ENCODE peak calls at places on chromosomes 2 and 18, in seven cellular contexts. K, M, V, X, F, G and J are unnamed samples.

GRCh38 chr2:12980817-12981216 is 264.1 kb downstream of the TRIB2 start:
- DNase-seq in K (no peak), M (no peak), V (no peak), X (no peak), F (no peak), G (peak; percentile 36), J (no peak)

GRCh38 chr18:3665187-3665586 is 215.2 kb downstream of the TGIF1 start:
- DNase-seq in K (no peak), M (no peak), V (no peak), X (no peak), F (no peak), G (no peak), J (no peak)

GRCh38 chr2:172358784-172359556 is 68.4 kb upstream of the ITGA6 start:
- DNase-seq in K (no peak), M (no peak), V (peak; percentile 8), X (no peak), F (no peak), G (no peak), J (no peak)

GRCh38 chr18:34600118-34600517 is 110.0 kb upstream of the DTNA start:
- DNase-seq in K (no peak), M (no peak), V (no peak), X (no peak), F (no peak), G (peak; percentile 14), J (no peak)

GRCh38 chr2:67057901-67058703 is 339.0 kb upstream of the ETAA1 start:
- DNase-seq in K (peak; percentile 60), M (no peak), V (no peak), X (no peak), F (no peak), G (no peak), J (no peak)

GRCh38 chr2:212177724-212178123 is 360.9 kb downstream of the ERBB4 start:
- DNase-seq in K (peak; percentile 39), M (no peak), V (no peak), X (no peak), F (no peak), G (peak; percentile 13), J (no peak)

GRCh38 chr2:180573951-180574350 is 406.5 kb upstream of the UBE2E3 start:
- DNase-seq in K (no peak), M (no peak), V (no peak), X (no peak), F (no peak), G (no peak), J (no peak)

GRCh38 chr2:72864500-72864899 is 22.7 kb upstream of the SPR start:
- DNase-seq in K (no peak), M (no peak), V (no peak), X (no peak), F (no peak), G (peak; percentile 26), J (no peak)

GRCh38 chr2:232901711-232902578 is 31.9 kb downstream of the SNORC start:
- DNase-seq in K (peak; percentile 65), M (no peak), V (no peak), X (peak; percentile 60), F (no peak), G (peak; percentile 92), J (no peak)

GRCh38 chr2:237964578-237965404 is 2.0 kb upstream of the UBE2F start:
- DNase-seq in K (no peak), M (no peak), V (no peak), X (no peak), F (no peak), G (no peak), J (no peak)

GRCh38 chr2:218017211-218018053 is 14.6 kb upstream of the TNS1 start:
- DNase-seq in K (no peak), M (no peak), V (no peak), X (no peak), F (peak; percentile 49), G (no peak), J (no peak)

GRCh38 chr2:13821255-13821880 is 811.1 kb upstream of the LRATD1 start:
- DNase-seq in K (no peak), M (no peak), V (no peak), X (no peak), F (no peak), G (no peak), J (no peak)

GRCh38 chr18:8765692-8766463 is 60.5 kb downstream of the MTCL1 start:
- DNase-seq in K (peak; percentile 15), M (no peak), V (no peak), X (peak; percentile 43), F (no peak), G (no peak), J (no peak)

GRCh38 chr2:152826880-152827279 is 108.5 kb downstream of the ARL6IP6 start:
- DNase-seq in K (no peak), M (peak; percentile 82), V (no peak), X (no peak), F (no peak), G (peak; percentile 68), J (no peak)

GRCh38 chr2:165018207-165018606 is 62.9 kb upstream of the SLC38A11 start:
- DNase-seq in K (peak; percentile 19), M (peak; percentile 4), V (no peak), X (no peak), F (no peak), G (no peak), J (no peak)

GRCh38 chr2:26495705-26496271 is 17.9 kb upstream of the OTOF start:
- DNase-seq in K (no peak), M (no peak), V (no peak), X (no peak), F (no peak), G (peak; percentile 78), J (no peak)

GRCh38 chr2:45869165-45869501 is 217.7 kb downstream of the PRKCE start:
- DNase-seq in K (no peak), M (no peak), V (no peak), X (no peak), F (no peak), G (no peak), J (no peak)

GRCh38 chr2:170863087-170863486 is 46.4 kb downstream of the GAD1 start:
- DNase-seq in K (no peak), M (no peak), V (no peak), X (no peak), F (no peak), G (no peak), J (no peak)

GRCh38 chr2:444937-445884 is 157.3 kb upstream of the ALKAL2 start:
- DNase-seq in K (no peak), M (no peak), V (no peak), X (no peak), F (no peak), G (no peak), J (no peak)

GRCh38 chr2:151815821-151816489 is 12.3 kb downstream of the ARL5A start:
- DNase-seq in K (no peak), M (no peak), V (no peak), X (no peak), F (no peak), G (no peak), J (no peak)

GRCh38 chr2:84963323-84963691 is 7.7 kb upstream of the KCMF1 start:
- DNase-seq in K (no peak), M (no peak), V (no peak), X (no peak), F (no peak), G (no peak), J (no peak)
- H3K4me3 ChIP-seq in K (no peak overlapping the region), M (no peak overlapping the region), V (no peak overlapping the region), X (no peak overlapping the region), F (no peak overlapping the region), G (no peak overlapping the region), J (no peak overlapping the region)

GRCh38 chr2:24853996-24854395 is 60.8 kb downstream of the CENPO start:
- DNase-seq in K (no peak), M (no peak), V (no peak), X (no peak), F (no peak), G (no peak), J (no peak)

GRCh38 chr2:24855022-24855622 is 61.9 kb downstream of the CENPO start:
- DNase-seq in K (no peak), M (no peak), V (no peak), X (no peak), F (no peak), G (no peak), J (no peak)

GRCh38 chr2:24856791-24857211 is 63.2 kb downstream of the ADCY3 start:
- DNase-seq in K (no peak), M (no peak), V (no peak), X (no peak), F (peak; percentile 44), G (no peak), J (no peak)

GRCh38 chr2:24857741-24858140 is 62.3 kb downstream of the ADCY3 start:
- DNase-seq in K (no peak), M (no peak), V (no peak), X (no peak), F (no peak), G (no peak), J (no peak)

GRCh38 chr2:24855703-24856102 is 62.5 kb downstream of the CENPO start:
- DNase-seq in K (peak; percentile 58), M (no peak), V (peak; percentile 13), X (no peak), F (peak; percentile 51), G (no peak), J (no peak)
- H3K27ac ChIP-seq in K (no peak overlapping the region), M (no peak overlapping the region), V (peak overlapping the region; percentile 56), X (peak overlapping the region; percentile 81), F (peak overlapping the region; percentile 75), G (no peak overlapping the region), J (no peak overlapping the region)

GRCh38 chr2:98936917-98937351 is 909 bp upstream of the CRACDL start:
- DNase-seq in K (no peak), M (no peak), V (no peak), X (no peak), F (no peak), G (no peak), J (no peak)

GRCh38 chr2:98932778-98933343 is 3.2 kb downstream of the CRACDL start:
- DNase-seq in K (no peak), M (no peak), V (no peak), X (no peak), F (no peak), G (no peak), J (no peak)

GRCh38 chr2:98935777-98936132 is 270 bp downstream of the CRACDL start:
- DNase-seq in K (no peak), M (no peak), V (no peak), X (no peak), F (no peak), G (no peak), J (no peak)

GRCh38 chr2:98936133-98936916 is at the start of gene CRACDL:
- DNase-seq in K (peak; percentile 23), M (no peak), V (no peak), X (no peak), F (no peak), G (peak; percentile 28), J (no peak)

GRCh38 chr2:98935111-98935770 is 784 bp downstream of the CRACDL start:
- DNase-seq in K (no peak), M (no peak), V (no peak), X (no peak), F (no peak), G (peak; percentile 27), J (no peak)
- H3K4me3 ChIP-seq in K (no peak overlapping the region), M (no peak overlapping the region), V (peak overlapping the region; percentile 74), X (peak overlapping the region; percentile 76), F (peak overlapping the region; percentile 45), G (no peak overlapping the region), J (no peak overlapping the region)

DNA sequence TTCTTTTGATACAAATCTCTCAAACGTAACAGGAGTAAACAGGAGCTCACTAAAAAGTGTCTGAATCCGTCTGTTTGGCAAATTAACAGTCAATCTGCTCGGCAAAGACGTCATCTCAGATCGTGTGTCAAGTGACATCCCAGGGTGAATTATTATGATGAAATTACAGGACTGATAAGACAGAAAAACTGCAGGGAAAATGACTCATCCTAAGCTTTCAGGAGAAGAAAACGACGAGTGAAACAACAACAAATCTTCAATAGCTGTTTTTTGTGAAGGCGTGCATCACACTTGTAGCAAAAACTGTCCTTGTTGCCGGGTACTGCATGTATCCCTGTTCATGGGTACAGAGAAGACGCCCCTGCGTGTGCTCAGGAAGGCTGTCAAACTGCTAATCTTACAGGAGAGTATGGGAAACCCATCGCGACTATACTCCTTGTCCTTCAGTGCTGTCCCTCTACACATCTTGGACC is 24.9 kb downstream of the EPB41L3 start:
- DNase-seq in K (peak; percentile 18), M (no peak), V (no peak), X (no peak), F (no peak), G (peak; percentile 81), J (no peak)
- H3K27ac ChIP-seq in K (no peak overlapping the region), M (no peak overlapping the region), V (no peak overlapping the region), X (peak overlapping the region; percentile 56), F (peak overlapping the region; percentile 78), G (peak overlapping the region; percentile 87), J (no peak overlapping the region)